ENCODE peak calls at places on chromosomes 5 and 9, in four cellular contexts. One of them, this sample, is unnamed.
A peak's percentile ranks its signal among the peaks of the same experiment; 100 is the strongest.

GRCh38 chr5:156208271-156208670 is 118.7 kb upstream of the SGCD start:
- DNase-seq in cardiac muscle cell: peak; percentile 78
- DNase-seq in AG08395: no peak
- DNase-seq in GM13976: peak; percentile 6
- DNase-seq in this sample: no peak

GRCh38 chr9:93237535-93237934 is 53.6 kb downstream of the WNK2 start:
- DNase-seq in AG08395: no peak
- DNase-seq in GM13976: no peak
- DNase-seq in cardiac muscle cell: no peak
- DNase-seq in this sample: no peak

GRCh38 chr5:179806250-179807045 is at the start of gene MGAT4B:
- DNase-seq in AG08395: peak; percentile 89
- DNase-seq in cardiac muscle cell: peak; percentile 87
- DNase-seq in GM13976: peak; percentile 92
- DNase-seq in this sample: no peak

GRCh38 chr9:118059520-118060278 is 355.5 kb downstream of the TLR4 start:
- DNase-seq in cardiac muscle cell: peak; percentile 84
- DNase-seq in AG08395: no peak
- DNase-seq in GM13976: no peak
- DNase-seq in this sample: no peak

GRCh38 chr5:150587830-150588494 is 52.5 kb upstream of the SYNPO start:
- DNase-seq in AG08395: no peak
- DNase-seq in cardiac muscle cell: no peak
- DNase-seq in GM13976: no peak
- DNase-seq in this sample: no peak

GRCh38 chr5:122457178-122457826 is 145.3 kb downstream of the SNCAIP start:
- DNase-seq in GM13976: no peak
- DNase-seq in AG08395: no peak
- DNase-seq in cardiac muscle cell: no peak
- DNase-seq in this sample: no peak

GRCh38 chr5:32865475-32865874 is 154.4 kb downstream of the NPR3 start:
- DNase-seq in cardiac muscle cell: no peak
- DNase-seq in AG08395: peak; percentile 24
- DNase-seq in GM13976: no peak
- DNase-seq in this sample: no peak

GRCh38 chr9:132505961-132506691 is 76.3 kb upstream of the BARHL1 start:
- DNase-seq in GM13976: no peak
- DNase-seq in AG08395: no peak
- DNase-seq in cardiac muscle cell: no peak
- DNase-seq in this sample: no peak

GRCh38 chr5:151081426-151082273 is 816 bp upstream of the TNIP1 start:
- DNase-seq in GM13976: no peak
- DNase-seq in cardiac muscle cell: peak; percentile 85
- DNase-seq in AG08395: no peak
- DNase-seq in this sample: no peak

GRCh38 chr5:149406203-149406978 is 27.3 kb upstream of the IL17B start:
- DNase-seq in AG08395: peak; percentile 97
- DNase-seq in cardiac muscle cell: no peak
- DNase-seq in GM13976: no peak
- DNase-seq in this sample: no peak

GRCh38 chr5:32170303-32171170 is 3.6 kb downstream of the GOLPH3 start:
- DNase-seq in GM13976: no peak
- DNase-seq in AG08395: peak; percentile 57
- DNase-seq in cardiac muscle cell: no peak
- DNase-seq in this sample: no peak

GRCh38 chr9:114677418-114677817 is 4.6 kb downstream of the TEX48 start:
- DNase-seq in GM13976: no peak
- DNase-seq in AG08395: peak; percentile 96
- DNase-seq in cardiac muscle cell: peak; percentile 84
- DNase-seq in this sample: no peak

GRCh38 chr9:124299519-124300090 is 41.9 kb downstream of the NEK6 start:
- DNase-seq in AG08395: no peak
- DNase-seq in cardiac muscle cell: no peak
- DNase-seq in GM13976: no peak
- DNase-seq in this sample: no peak

GRCh38 chr5:55407984-55408383 is 100.2 kb downstream of the MTREX start:
- DNase-seq in AG08395: no peak
- DNase-seq in cardiac muscle cell: no peak
- DNase-seq in GM13976: no peak
- DNase-seq in this sample: no peak

GRCh38 chr5:126742425-126742824 is 34.5 kb upstream of the LMNB1 start:
- DNase-seq in GM13976: no peak
- DNase-seq in AG08395: no peak
- DNase-seq in cardiac muscle cell: no peak
- DNase-seq in this sample: no peak

GRCh38 chr5:91058155-91058554 is 325.0 kb downstream of the ARRDC3 start:
- DNase-seq in cardiac muscle cell: peak; percentile 47
- DNase-seq in AG08395: no peak
- DNase-seq in GM13976: no peak
- DNase-seq in this sample: no peak

GRCh38 chr9:35842795-35843194 is 13.8 kb downstream of the TMEM8B start:
- DNase-seq in GM13976: peak; percentile 82
- DNase-seq in cardiac muscle cell: no peak
- DNase-seq in AG08395: no peak
- DNase-seq in this sample: no peak

GRCh38 chr9:125461501-125462190 is 200.0 kb downstream of the GAPVD1 start:
- DNase-seq in AG08395: no peak
- DNase-seq in cardiac muscle cell: no peak
- DNase-seq in GM13976: no peak
- DNase-seq in this sample: no peak

GRCh38 chr9:115262952-115263351 is 145.0 kb upstream of the TNC start:
- DNase-seq in cardiac muscle cell: no peak
- DNase-seq in AG08395: no peak
- DNase-seq in GM13976: no peak
- DNase-seq in this sample: no peak

GRCh38 chr5:36877667-36878420 is 1.3 kb downstream of the NIPBL start:
- DNase-seq in AG08395: no peak
- DNase-seq in cardiac muscle cell: peak; percentile 49
- DNase-seq in GM13976: peak; percentile 56
- DNase-seq in this sample: no peak

GRCh38 chr9:123473226-123473625 is 117.2 kb downstream of the CRB2 start:
- DNase-seq in cardiac muscle cell: peak; percentile 30
- DNase-seq in GM13976: no peak
- DNase-seq in AG08395: peak; percentile 10
- DNase-seq in this sample: peak; percentile 7

GRCh38 chr9:112174965-112175795 is at the start of gene SUSD1:
- DNase-seq in AG08395: no peak
- DNase-seq in cardiac muscle cell: peak; percentile 67
- DNase-seq in GM13976: peak; percentile 75
- DNase-seq in this sample: peak; percentile 74

GRCh38 chr9:92208693-92209524 is 84.6 kb downstream of the IARS1 start:
- DNase-seq in GM13976: no peak
- DNase-seq in AG08395: no peak
- DNase-seq in cardiac muscle cell: no peak
- DNase-seq in this sample: no peak

GRCh38 chr9:15513335-15513734 is 2.6 kb upstream of the PSIP1 start:
- DNase-seq in cardiac muscle cell: no peak
- DNase-seq in AG08395: no peak
- DNase-seq in GM13976: no peak
- DNase-seq in this sample: no peak

GRCh38 chr5:65186646-65187227 is 295.0 kb downstream of the ADAMTS6 start:
- DNase-seq in AG08395: no peak
- DNase-seq in GM13976: no peak
- DNase-seq in cardiac muscle cell: no peak
- DNase-seq in this sample: no peak

GRCh38 chr5:154071799-154072781 is 33.3 kb downstream of the MFAP3 start:
- DNase-seq in GM13976: peak; percentile 77
- DNase-seq in cardiac muscle cell: peak; percentile 84
- DNase-seq in AG08395: peak; percentile 89
- DNase-seq in this sample: peak; percentile 29

GRCh38 chr5:125484272-125485002 is 738.0 kb upstream of the ZNF608 start:
- DNase-seq in GM13976: no peak
- DNase-seq in cardiac muscle cell: peak; percentile 8
- DNase-seq in AG08395: peak; percentile 59
- DNase-seq in this sample: no peak

GRCh38 chr9:100108572-100108971 is 9.5 kb downstream of the INVS start:
- DNase-seq in AG08395: no peak
- DNase-seq in GM13976: no peak
- DNase-seq in cardiac muscle cell: no peak
- DNase-seq in this sample: no peak

GRCh38 chr5:139743001-139743771 is 52.4 kb upstream of the PSD2 start:
- DNase-seq in cardiac muscle cell: no peak
- DNase-seq in GM13976: no peak
- DNase-seq in AG08395: no peak
- DNase-seq in this sample: no peak

GRCh38 chr9:92724528-92725265 is 39.9 kb downstream of the BICD2 start:
- DNase-seq in cardiac muscle cell: no peak
- DNase-seq in GM13976: no peak
- DNase-seq in AG08395: no peak
- DNase-seq in this sample: no peak

GRCh38 chr9:91163773-91164471 is 197.8 kb downstream of the AUH start:
- DNase-seq in AG08395: no peak
- DNase-seq in cardiac muscle cell: no peak
- DNase-seq in GM13976: no peak
- DNase-seq in this sample: no peak

GRCh38 chr5:122942164-122942914 is 94.2 kb downstream of the PPIC start:
- DNase-seq in cardiac muscle cell: no peak
- DNase-seq in GM13976: no peak
- DNase-seq in AG08395: no peak
- DNase-seq in this sample: no peak

GRCh38 chr5:30804739-30805313 is 388.7 kb upstream of the CDH6 start:
- DNase-seq in AG08395: no peak
- DNase-seq in cardiac muscle cell: no peak
- DNase-seq in GM13976: no peak
- DNase-seq in this sample: no peak

GRCh38 chr9:131595771-131596743 is 50.7 kb downstream of the PRRT1B start:
- DNase-seq in AG08395: no peak
- DNase-seq in cardiac muscle cell: no peak
- DNase-seq in GM13976: no peak
- DNase-seq in this sample: no peak

GRCh38 chr9:125646222-125647100 is 60.5 kb downstream of the MAPKAP1 start:
- DNase-seq in AG08395: no peak
- DNase-seq in GM13976: peak; percentile 30
- DNase-seq in cardiac muscle cell: no peak
- DNase-seq in this sample: no peak

GRCh38 chr9:89815061-89815902 is 210.5 kb downstream of the GADD45G start:
- DNase-seq in AG08395: no peak
- DNase-seq in cardiac muscle cell: no peak
- DNase-seq in GM13976: no peak
- DNase-seq in this sample: no peak

GRCh38 chr9:116549786-116550660 is 137.1 kb upstream of the TRIM32 start:
- DNase-seq in GM13976: no peak
- DNase-seq in AG08395: no peak
- DNase-seq in cardiac muscle cell: no peak
- DNase-seq in this sample: no peak

GRCh38 chr5:181170996-181171395 is 23.6 kb downstream of the OR2V2 start:
- DNase-seq in GM13976: no peak
- DNase-seq in cardiac muscle cell: no peak
- DNase-seq in AG08395: peak; percentile 33
- DNase-seq in this sample: no peak

This sample was measured in CMK.